ENCODE peak calls at places on chromosomes 3 and 15, in five cellular contexts. N, O, G, U and T are unnamed samples.

GRCh38 chr3:167930453-167930852 is 165.3 kb downstream of the GOLIM4 start:
- DNase-seq in N (no peak), O (no peak), U (no peak), G (no peak), T (no peak)

GRCh38 chr3:147385059-147386012 is 21.0 kb downstream of the ZIC4 start:
- DNase-seq in O (no peak), N (no peak), G (no peak), U (no peak), T (no peak)

GRCh38 chr3:55893045-55893664 is 406.0 kb upstream of the WNT5A start:
- DNase-seq in U (no peak), N (no peak), O (no peak), G (no peak), T (no peak)

GRCh38 chr3:105516972-105517371 is 150.3 kb downstream of the ALCAM start:
- DNase-seq in N (no peak), O (no peak), G (no peak), U (no peak), T (no peak)

GRCh38 chr3:47605646-47606045 is 27.0 kb upstream of the CSPG5 start:
- DNase-seq in U (no peak), G (no peak), N (no peak), O (no peak), T (no peak)

GRCh38 chr15:55240125-55240760 is 43.5 kb upstream of the RSL24D1 start:
- DNase-seq in N (no peak), O (no peak), U (no peak), G (no peak), T (no peak)

GRCh38 chr15:86165263-86166204 is 85.9 kb downstream of the AGBL1 start:
- DNase-seq in N (no peak), O (no peak), U (no peak), G (no peak), T (no peak)

GRCh38 chr3:27326949-27327582 is 42.1 kb downstream of the NEK10 start:
- DNase-seq in U (no peak), O (no peak), G (no peak), N (no peak), T (no peak)

GRCh38 chr15:74138642-74139041 is 8.3 kb downstream of the ISLR2 start:
- DNase-seq in O (no peak), G (no peak), N (no peak), U (no peak), T (no peak)

GRCh38 chr3:141065258-141065657 is 14.1 kb downstream of the SPSB4 start:
- DNase-seq in O (no peak), G (no peak), U (no peak), N (no peak), T (no peak)

GRCh38 chr3:71195492-71195891 is 388.0 kb downstream of the FOXP1 start:
- DNase-seq in N (no peak), G (no peak), O (peak), U (no peak), T (no peak)

GRCh38 chr3:177733936-177734335 is 536.7 kb upstream of the TBL1XR1 start:
- DNase-seq in U (no peak), N (no peak), G (no peak), O (no peak), T (no peak)

GRCh38 chr15:67146875-67147381 is 81.5 kb downstream of the SMAD3 start:
- DNase-seq in O (peak), G (no peak), N (no peak), U (no peak), T (no peak)

GRCh38 chr3:172051310-172051956 is 12.1 kb downstream of the FNDC3B start:
- DNase-seq in O (no peak), N (no peak), G (no peak), U (no peak), T (no peak)

GRCh38 chr3:137771401-137772230 is 7.5 kb downstream of the SOX14 start:
- DNase-seq in N (no peak), G (no peak), O (no peak), U (no peak), T (no peak)

GRCh38 chr3:59422312-59422711 is 372.5 kb upstream of the CFAP20DC start:
- DNase-seq in N (no peak), U (no peak), G (no peak), O (no peak), T (no peak)

GRCh38 chr3:45210308-45211038 is 15.6 kb downstream of the TMEM158 start:
- DNase-seq in N (peak), O (peak), U (no peak), G (peak), T (peak)

GRCh38 chr3:160379628-160380214 is 19.3 kb downstream of the IFT80 start:
- DNase-seq in G (no peak), U (no peak), N (no peak), O (no peak), T (no peak)

GRCh38 chr3:122102191-122102935 is 47.2 kb downstream of the CD86 start:
- DNase-seq in O (no peak), U (peak), G (no peak), N (no peak), T (no peak)

GRCh38 chr3:126064627-126065258 is 19.2 kb downstream of the SLC41A3 start:
- DNase-seq in G (no peak), O (no peak), U (no peak), N (no peak), T (no peak)

GRCh38 chr3:126607214-126607908 is 47.6 kb downstream of the TXNRD3 start:
- DNase-seq in O (no peak), U (no peak), N (peak), G (no peak), T (no peak)

DNA sequence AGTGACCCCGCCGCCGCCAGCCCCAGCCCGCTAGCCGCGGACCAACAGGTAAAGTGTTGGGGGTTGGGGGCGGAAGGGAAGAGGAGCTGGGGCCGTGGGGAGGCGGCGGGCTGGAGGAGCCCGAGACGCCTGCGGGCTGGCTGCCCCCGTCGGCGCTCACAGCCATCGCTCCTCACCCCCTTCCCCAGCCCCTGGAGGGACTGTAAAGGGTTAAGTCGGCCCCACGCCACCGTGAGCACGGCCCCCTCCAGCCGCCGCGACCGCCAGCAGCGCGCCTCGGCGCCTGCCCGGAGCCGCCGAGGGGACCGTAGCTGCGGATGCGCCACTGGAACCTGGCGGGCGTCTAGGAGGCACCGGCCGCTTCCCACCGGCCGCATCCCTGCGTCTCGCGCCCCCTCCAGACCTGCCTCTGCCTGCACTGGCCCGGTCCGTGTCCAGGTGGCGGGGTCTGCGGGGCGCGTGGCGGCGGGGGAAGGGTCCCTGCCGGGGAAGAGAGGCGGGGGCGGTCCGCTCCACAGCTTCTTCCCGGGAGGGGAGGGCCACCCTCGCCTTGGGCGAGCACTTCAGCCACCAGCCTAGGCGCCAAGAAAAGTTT is 522 bp downstream of the MED12L start:
- DNase-seq in N (no peak), G (no peak), U (no peak), O (no peak), T (no peak)
- TF ChIP-seq EZH2 in N (no peak), G (no peak), U (no peak), O (no peak), T (no peak)

GRCh38 chr15:80953001-80953952 is 36.3 kb downstream of the MESD start:
- DNase-seq in N (no peak), U (no peak), O (no peak), G (no peak), T (no peak)

GRCh38 chr15:80958818-80959495 is 30.7 kb downstream of the MESD start:
- DNase-seq in N (no peak), O (no peak), G (no peak), U (no peak), T (no peak)

GRCh38 chr15:80953953-80954778 is 35.5 kb downstream of the MESD start:
- DNase-seq in O (peak), U (no peak), N (no peak), G (peak), T (no peak)

GRCh38 chr15:80957976-80958375 is 31.6 kb downstream of the MESD start:
- DNase-seq in N (no peak), G (no peak), U (no peak), O (no peak), T (no peak)

GRCh38 chr15:80957556-80957955 is 32.1 kb downstream of the MESD start:
- DNase-seq in N (no peak), G (no peak), U (no peak), O (no peak), T (no peak)
- TF ChIP-seq JUND in N (no peak), G (no peak), U (no peak), O (no peak), T (no peak)

GRCh38 chr3:151460240-151460639 is 621 bp downstream of the IGSF10 start:
- DNase-seq in G (no peak), N (no peak), U (no peak), O (no peak), T (no peak)

GRCh38 chr3:151467069-151467468 is 6.2 kb upstream of the IGSF10 start:
- DNase-seq in N (no peak), U (no peak), O (no peak), G (no peak), T (no peak)

GRCh38 chr3:151460774-151461450 is at the start of gene IGSF10:
- DNase-seq in O (no peak), U (no peak), N (no peak), G (no peak), T (no peak)

GRCh38 chr3:151459360-151459759 is 1.5 kb downstream of the IGSF10 start:
- DNase-seq in U (no peak), G (no peak), O (no peak), N (no peak), T (no peak)

DNA sequence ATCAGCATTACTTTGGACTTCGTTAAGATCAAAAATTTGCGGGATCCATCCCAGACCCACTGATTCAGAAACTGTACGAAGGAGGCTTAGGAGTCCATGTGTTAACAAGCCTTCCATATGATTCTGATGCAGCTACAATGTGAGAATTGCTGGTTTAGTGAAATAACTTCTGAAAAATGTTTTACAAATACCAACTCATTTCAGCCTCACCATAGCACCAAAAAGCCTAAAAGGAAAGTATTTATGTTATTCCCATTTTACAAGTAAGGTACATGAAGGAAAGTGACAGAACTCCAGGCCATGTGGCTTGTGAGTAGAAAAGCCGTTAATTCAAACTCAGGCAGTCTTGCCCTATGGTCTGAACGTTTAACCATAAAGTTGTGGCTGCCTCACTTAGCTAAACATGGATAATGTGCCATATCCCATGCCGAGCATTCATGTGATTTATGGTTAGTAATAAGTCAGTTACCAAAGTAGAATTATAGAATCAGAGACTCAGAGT is 1.5 kb upstream of the IGSF10 start:
- DNase-seq in G (no peak), O (no peak), N (no peak), U (no peak), T (no peak)
- TF ChIP-seq EZH2 in G (no peak), O (peak), N (no peak), U (no peak), T (no peak)

GRCh38 chr15:76162784-76163428 is 103.1 kb downstream of the TMEM266 start:
- DNase-seq in U (no peak), N (no peak), O (no peak), G (no peak), T (no peak)

GRCh38 chr15:76164602-76165001 is 104.8 kb downstream of the TMEM266 start:
- DNase-seq in O (no peak), G (no peak), U (no peak), N (no peak), T (no peak)

GRCh38 chr15:76162050-76162425 is 102.3 kb downstream of the TMEM266 start:
- DNase-seq in G (no peak), U (no peak), N (no peak), O (no peak), T (no peak)

GRCh38 chr15:76161153-76162049 is 101.6 kb downstream of the TMEM266 start:
- DNase-seq in O (no peak), N (no peak), U (no peak), G (no peak), T (no peak)

GRCh38 chr15:76163429-76164020 is 103.7 kb downstream of the TMEM266 start:
- DNase-seq in N (no peak), G (no peak), O (peak), U (no peak), T (no peak)
- TF ChIP-seq JUND in N (no peak), G (no peak), O (no peak), U (no peak), T (no peak)